ENCODE peak calls at places on chromosome 15, in eight cellular contexts. One of them, this sample, is unnamed.

GRCh38 chr15:71916834-71917233 is 106.5 kb downstream of the NR2E3 start:
- DNase-seq in GM12865: no peak
- DNase-seq in GM12891: no peak
- DNase-seq in left cardiac atrium: no peak
- DNase-seq in activated CD8-positive, alpha-beta memory T cell treated with anti-CD3 and anti-CD28 coated beads for 48 hours: no peak
- DNase-seq in H4: no peak
- DNase-seq in fibroblast of lung: no peak
- DNase-seq in iris pigment epithelial cell: no peak
- DNase-seq in this sample: no peak

GRCh38 chr15:75921732-75922703 is 18.3 kb downstream of the FBXO22 start:
- DNase-seq in left cardiac atrium: peak
- DNase-seq in fibroblast of lung: peak
- DNase-seq in H4: peak
- DNase-seq in GM12891: no peak
- DNase-seq in iris pigment epithelial cell: peak
- DNase-seq in activated CD8-positive, alpha-beta memory T cell treated with anti-CD3 and anti-CD28 coated beads for 48 hours: no peak
- DNase-seq in GM12865: peak
- DNase-seq in this sample: peak

GRCh38 chr15:90716317-90716975 is 700 bp upstream of the BLM start:
- DNase-seq in fibroblast of lung: peak
- DNase-seq in GM12891: no peak
- DNase-seq in iris pigment epithelial cell: peak
- DNase-seq in activated CD8-positive, alpha-beta memory T cell treated with anti-CD3 and anti-CD28 coated beads for 48 hours: no peak
- DNase-seq in left cardiac atrium: no peak
- DNase-seq in H4: peak
- DNase-seq in GM12865: no peak
- DNase-seq in this sample: no peak

GRCh38 chr15:55319537-55320325 is 709 bp downstream of the PIGB start:
- DNase-seq in iris pigment epithelial cell: peak
- DNase-seq in H4: peak
- DNase-seq in activated CD8-positive, alpha-beta memory T cell treated with anti-CD3 and anti-CD28 coated beads for 48 hours: no peak
- DNase-seq in GM12865: peak
- DNase-seq in fibroblast of lung: peak
- DNase-seq in GM12891: no peak
- DNase-seq in left cardiac atrium: no peak
- DNase-seq in this sample: no peak

GRCh38 chr15:56817266-56817665 is 84.0 kb upstream of the ZNF280D start:
- DNase-seq in activated CD8-positive, alpha-beta memory T cell treated with anti-CD3 and anti-CD28 coated beads for 48 hours: no peak
- DNase-seq in H4: peak
- DNase-seq in iris pigment epithelial cell: peak
- DNase-seq in GM12865: no peak
- DNase-seq in GM12891: no peak
- DNase-seq in left cardiac atrium: no peak
- DNase-seq in fibroblast of lung: no peak
- DNase-seq in this sample: no peak

GRCh38 chr15:84797212-84797611 is 19.9 kb upstream of the ALPK3 start:
- DNase-seq in H4: no peak
- DNase-seq in GM12865: no peak
- DNase-seq in iris pigment epithelial cell: peak
- DNase-seq in fibroblast of lung: peak
- DNase-seq in activated CD8-positive, alpha-beta memory T cell treated with anti-CD3 and anti-CD28 coated beads for 48 hours: no peak
- DNase-seq in left cardiac atrium: no peak
- DNase-seq in GM12891: no peak
- DNase-seq in this sample: no peak

GRCh38 chr15:80966431-80967197 is 23.0 kb downstream of the MESD start:
- DNase-seq in GM12891: no peak
- DNase-seq in GM12865: no peak
- DNase-seq in activated CD8-positive, alpha-beta memory T cell treated with anti-CD3 and anti-CD28 coated beads for 48 hours: no peak
- DNase-seq in H4: no peak
- DNase-seq in left cardiac atrium: no peak
- DNase-seq in fibroblast of lung: no peak
- DNase-seq in iris pigment epithelial cell: no peak
- DNase-seq in this sample: no peak

GRCh38 chr15:57031605-57032004 is 113.2 kb downstream of the TCF12 start:
- DNase-seq in H4: peak
- DNase-seq in iris pigment epithelial cell: peak
- DNase-seq in activated CD8-positive, alpha-beta memory T cell treated with anti-CD3 and anti-CD28 coated beads for 48 hours: no peak
- DNase-seq in left cardiac atrium: no peak
- DNase-seq in GM12865: peak
- DNase-seq in GM12891: no peak
- DNase-seq in fibroblast of lung: peak
- DNase-seq in this sample: peak

GRCh38 chr15:31554261-31554660 is 227.6 kb downstream of the KLF13 start:
- DNase-seq in activated CD8-positive, alpha-beta memory T cell treated with anti-CD3 and anti-CD28 coated beads for 48 hours: no peak
- DNase-seq in H4: peak
- DNase-seq in fibroblast of lung: peak
- DNase-seq in left cardiac atrium: peak
- DNase-seq in GM12865: peak
- DNase-seq in iris pigment epithelial cell: peak
- DNase-seq in GM12891: no peak
- DNase-seq in this sample: peak

GRCh38 chr15:63896336-63897115 is 62.8 kb upstream of the HERC1 start:
- DNase-seq in fibroblast of lung: peak
- DNase-seq in H4: peak
- DNase-seq in GM12865: peak
- DNase-seq in iris pigment epithelial cell: peak
- DNase-seq in left cardiac atrium: peak
- DNase-seq in activated CD8-positive, alpha-beta memory T cell treated with anti-CD3 and anti-CD28 coated beads for 48 hours: peak
- DNase-seq in GM12891: peak
- DNase-seq in this sample: peak

GRCh38 chr15:65580287-65580686 is 30.6 kb downstream of the INTS14 start:
- DNase-seq in fibroblast of lung: peak
- DNase-seq in GM12865: no peak
- DNase-seq in GM12891: no peak
- DNase-seq in left cardiac atrium: no peak
- DNase-seq in iris pigment epithelial cell: peak
- DNase-seq in activated CD8-positive, alpha-beta memory T cell treated with anti-CD3 and anti-CD28 coated beads for 48 hours: no peak
- DNase-seq in H4: no peak
- DNase-seq in this sample: no peak

GRCh38 chr15:25611603-25612002 is 172.8 kb upstream of the UBE3A start:
- DNase-seq in GM12865: no peak
- DNase-seq in left cardiac atrium: peak
- DNase-seq in GM12891: no peak
- DNase-seq in fibroblast of lung: no peak
- DNase-seq in activated CD8-positive, alpha-beta memory T cell treated with anti-CD3 and anti-CD28 coated beads for 48 hours: no peak
- DNase-seq in iris pigment epithelial cell: no peak
- DNase-seq in H4: no peak
- DNase-seq in this sample: no peak